ENCODE peak calls at places on chromosomes 13 and 19, in eight cellular contexts. H is breast epithelium, A is dorsolateral prefrontal cortex, Q is heart left ventricle, Y is cardiac muscle cell, F is left lung, O is thoracic aorta, J is heart right ventricle. P is an unnamed sample.

GRCh38 chr13:39516140-39516539 is 86.9 kb downstream of the LHFPL6 start:
- DNase-seq in Y (no peak), F (no peak), O (no peak), A (no peak), Q (peak), J (peak), H (peak), P (no peak)

GRCh38 chr13:87274209-87274819 is 396.9 kb upstream of the SLITRK5 start:
- DNase-seq in H (no peak), A (no peak), F (no peak), Y (peak), J (peak), O (no peak), Q (no peak), P (peak)

GRCh38 chr13:104011505-104012270 is 945.5 kb upstream of the SLC10A2 start:
- DNase-seq in J (no peak), O (no peak), F (no peak), A (no peak), Q (no peak), Y (peak), H (no peak), P (no peak)

GRCh38 chr19:42634409-42635232 is 39.9 kb upstream of the CEACAM8 start:
- DNase-seq in A (no peak), H (no peak), Q (no peak), J (no peak), F (no peak), O (no peak), Y (no peak), P (no peak)

GRCh38 chr13:66225071-66225470 is 1005.1 kb downstream of the PCDH9 start:
- DNase-seq in Y (no peak), F (no peak), Q (no peak), H (no peak), J (no peak), O (no peak), A (no peak), P (no peak)

GRCh38 chr13:52879950-52880650 is 31.7 kb upstream of the PCDH8 start:
- DNase-seq in F (no peak), H (no peak), J (no peak), A (no peak), Q (no peak), Y (no peak), O (no peak), P (no peak)

GRCh38 chr19:8355631-8356402 is 8.1 kb upstream of the ANGPTL4 start:
- DNase-seq in O (peak), J (no peak), F (no peak), Q (no peak), Y (no peak), H (peak), A (no peak), P (no peak)

GRCh38 chr19:7224205-7224833 is 69.9 kb downstream of the INSR start:
- DNase-seq in Y (no peak), H (peak), Q (peak), F (no peak), A (no peak), J (peak), O (no peak), P (no peak)

GRCh38 chr19:8044018-8044417 is 8.5 kb upstream of the CCL25 start:
- DNase-seq in H (no peak), A (no peak), Y (no peak), F (peak), J (no peak), O (no peak), Q (no peak), P (no peak)

GRCh38 chr13:100694722-100695644 is 20.4 kb upstream of the TMTC4 start:
- DNase-seq in A (no peak), O (no peak), Y (peak), H (no peak), F (peak), Q (no peak), J (no peak), P (no peak)

GRCh38 chr19:41936416-41936850 is 8.2 kb upstream of the ERFL start:
- DNase-seq in A (no peak), Y (no peak), J (no peak), Q (no peak), O (no peak), H (no peak), F (no peak), P (no peak)

GRCh38 chr13:98234348-98234747 is 57.3 kb upstream of the RNF113B start:
- DNase-seq in F (no peak), Y (no peak), Q (no peak), O (no peak), J (no peak), H (no peak), A (no peak), P (no peak)

GRCh38 chr13:36475468-36475867 is 43.2 kb downstream of the CCNA1 start:
- DNase-seq in A (no peak), Y (no peak), F (no peak), O (no peak), J (no peak), Q (no peak), H (no peak), P (no peak)

GRCh38 chr13:42218576-42218975 is 53.4 kb upstream of the AKAP11 start:
- DNase-seq in H (no peak), A (no peak), Q (no peak), O (no peak), J (no peak), Y (no peak), F (no peak), P (no peak)

GRCh38 chr13:49435992-49436391 is 7.9 kb downstream of the CAB39L start:
- DNase-seq in Y (no peak), F (no peak), Q (no peak), J (no peak), H (no peak), A (no peak), O (no peak), P (no peak)

GRCh38 chr19:53432088-53432661 is 391 bp downstream of the ZNF761 start:
- DNase-seq in Q (peak), Y (peak), H (no peak), J (peak), O (no peak), F (peak), A (peak), P (no peak)

GRCh38 chr13:48571121-48571901 is 38.4 kb upstream of the RCBTB2 start:
- DNase-seq in Y (peak), O (no peak), A (no peak), Q (peak), F (no peak), J (peak), H (no peak), P (peak)

GRCh38 chr19:1066748-1067340 is at the start of gene ARHGAP45:
- DNase-seq in F (peak), O (no peak), A (no peak), Q (no peak), Y (no peak), J (no peak), H (no peak), P (no peak)

GRCh38 chr19:19643158-19644053 is at the start of gene GMIP:
- DNase-seq in A (peak), J (peak), F (peak), Y (peak), O (no peak), H (peak), Q (peak), P (no peak)

GRCh38 chr19:40697007-40697406 is 6.6 kb upstream of the NUMBL start:
- DNase-seq in H (no peak), A (no peak), F (no peak), Y (no peak), Q (no peak), O (no peak), J (no peak), P (no peak)

GRCh38 chr19:34269489-34269888 is 15.1 kb downstream of the GARRE1 start:
- DNase-seq in Y (no peak), J (no peak), Q (no peak), H (no peak), F (no peak), O (no peak), A (no peak), P (no peak)
- H3K27ac ChIP-seq in Y (peak), J (peak), Q (peak), H (peak), F (peak), O (peak), A (peak), P (peak)

GRCh38 chr19:38733493-38734175 is 10.6 kb downstream of the CAPN12 start:
- DNase-seq in O (no peak), Y (no peak), F (no peak), Q (peak), H (peak), A (no peak), J (no peak), P (no peak)
- H3K4me3 ChIP-seq in O (no peak), Y (no peak), F (no peak), Q (no peak), H (no peak), A (no peak), J (no peak), P (no peak)

DNA sequence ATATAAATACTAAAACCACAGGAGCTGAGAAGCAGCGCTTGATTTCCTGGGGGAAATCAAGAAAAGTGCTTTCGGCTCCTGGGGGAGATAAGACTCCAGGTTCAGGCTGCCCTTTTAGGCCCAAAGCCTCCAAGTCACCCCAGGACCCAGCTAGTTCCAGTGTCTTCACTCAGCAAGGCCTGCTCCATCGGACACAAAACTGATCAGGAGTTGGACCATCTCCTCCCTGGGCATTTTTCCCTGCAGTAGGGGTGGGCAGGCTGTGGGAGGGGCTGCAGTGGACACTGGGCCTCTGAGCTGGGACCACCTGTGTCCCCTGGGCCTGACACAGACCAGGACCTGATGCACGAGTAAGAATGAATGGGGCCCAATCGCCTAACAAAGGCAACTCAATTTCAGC is 15.2 kb downstream of the C19orf12 start:
- DNase-seq in H (no peak), Y (no peak), A (no peak), Q (no peak), O (no peak), J (no peak), F (no peak), P (no peak)
- H3K27ac ChIP-seq in H (no peak), Y (no peak), A (peak), Q (no peak), O (no peak), J (no peak), F (no peak), P (no peak)

DNA sequence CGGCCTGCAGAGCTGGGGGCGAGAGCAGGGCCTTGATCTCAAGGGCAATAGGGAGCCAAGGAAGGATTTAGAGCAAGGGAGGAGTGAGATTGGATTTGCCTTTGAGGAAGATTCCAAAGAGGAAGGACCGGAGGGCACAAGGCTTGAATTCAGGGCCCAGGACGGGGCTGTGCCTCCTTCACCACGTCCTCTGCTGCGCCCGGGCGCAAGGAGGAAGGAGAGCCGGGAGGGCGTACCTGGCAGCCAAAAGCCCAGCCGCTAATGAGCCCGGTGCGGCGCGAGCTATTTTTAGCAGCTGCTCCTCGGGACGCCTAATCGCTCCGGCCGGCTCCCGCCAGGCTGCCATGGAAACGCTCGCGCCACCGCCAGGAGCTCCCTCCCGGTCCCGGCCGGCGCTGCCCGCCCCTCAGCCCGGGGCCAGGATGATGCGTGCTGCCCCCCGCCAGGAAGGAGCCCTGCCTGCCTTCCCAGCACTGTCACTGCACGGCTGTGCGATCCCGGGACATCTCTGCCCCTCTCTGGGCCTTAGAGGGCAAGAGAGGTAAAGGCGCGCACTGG is 31.3 kb downstream of the TINCR start:
- DNase-seq in Q (peak), A (peak), O (no peak), F (peak), H (no peak), Y (peak), J (peak), P (no peak)
- H3K4me3 ChIP-seq in Q (peak), A (peak), O (peak), F (no peak), H (no peak), Y (no peak), J (peak), P (no peak)

GRCh38 chr19:32397736-32398135 is 7.8 kb upstream of the DPY19L3 start:
- DNase-seq in A (no peak), O (no peak), H (no peak), J (no peak), F (no peak), Y (no peak), Q (no peak), P (peak)
- H3K27ac ChIP-seq in A (no peak), O (no peak), H (no peak), J (no peak), F (no peak), Y (peak), Q (no peak), P (peak)

DNA sequence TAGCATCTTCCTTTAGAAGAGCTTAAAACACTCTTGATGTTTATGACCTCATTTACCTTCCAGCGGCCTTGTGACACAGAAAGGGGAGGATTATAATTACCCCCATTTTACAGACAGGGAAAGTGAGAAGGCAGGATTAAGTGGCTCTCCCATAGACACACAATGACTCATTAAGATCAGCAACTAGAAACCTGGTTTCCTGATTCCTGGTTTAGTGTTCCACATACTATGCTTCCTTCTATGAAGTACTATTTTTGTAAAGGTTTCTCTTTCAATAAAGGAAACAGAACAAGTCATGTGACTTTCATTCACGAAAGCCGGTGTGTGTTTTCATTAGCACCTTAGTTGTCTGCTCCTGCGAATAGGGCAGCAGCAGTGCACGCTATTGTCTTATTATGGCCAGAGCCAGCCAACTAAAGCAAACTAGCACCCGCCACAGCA is 8.3 kb downstream of the IRS2 start:
- DNase-seq in H (no peak), Y (no peak), O (no peak), A (no peak), F (no peak), J (no peak), Q (no peak), P (no peak)
- H3K4me3 ChIP-seq in H (peak), Y (no peak), O (peak), A (peak), F (no peak), J (no peak), Q (peak), P (no peak)

GRCh38 chr13:30049692-30050091 is 199.3 kb upstream of the UBL3 start:
- DNase-seq in A (no peak), J (peak), Q (no peak), O (no peak), F (no peak), Y (peak), H (peak), P (no peak)

GRCh38 chr13:30053904-30054303 is 203.5 kb upstream of the UBL3 start:
- DNase-seq in H (no peak), O (no peak), A (no peak), J (no peak), Q (no peak), F (no peak), Y (no peak), P (no peak)

GRCh38 chr13:30052127-30052526 is 201.7 kb upstream of the UBL3 start:
- DNase-seq in Q (no peak), F (no peak), Y (no peak), J (no peak), H (no peak), A (no peak), O (no peak), P (no peak)

GRCh38 chr13:30047154-30047874 is 196.9 kb upstream of the UBL3 start:
- DNase-seq in F (no peak), H (no peak), Q (no peak), J (no peak), Y (no peak), O (no peak), A (no peak), P (no peak)

GRCh38 chr13:30051531-30052060 is 201.2 kb upstream of the UBL3 start:
- DNase-seq in J (no peak), A (no peak), Q (no peak), F (no peak), O (no peak), Y (no peak), H (no peak), P (no peak)
- H3K27ac ChIP-seq in J (no peak), A (no peak), Q (no peak), F (no peak), O (no peak), Y (no peak), H (no peak), P (no peak)

P was measured in AG04450.